ENCODE peak calls at places on chromosomes 16 and 17, in six cellular contexts. K is T1000, E is ascending aorta, D is T-cell, I is endothelial cell, O is T follicular helper cell. G is an unnamed sample.

GRCh38 chr16:84896847-84897246 is 77.1 kb downstream of the CRISPLD2 start:
- DNase-seq in K (no peak), E (no peak), D (no peak), I (no peak), O (no peak), G (no peak)

GRCh38 chr17:79838541-79839274 is 532 bp downstream of the CBX4 start:
- DNase-seq in K (peak), E (no peak), D (peak), I (peak), O (no peak), G (peak)

GRCh38 chr16:4612977-4613635 is 1.6 kb downstream of the UBALD1 start:
- DNase-seq in K (no peak), E (no peak), D (no peak), I (no peak), O (no peak), G (no peak)

GRCh38 chr16:55672471-55672870 is 16.7 kb downstream of the SLC6A2 start:
- DNase-seq in K (peak), E (no peak), D (no peak), I (no peak), O (no peak), G (no peak)

GRCh38 chr17:57682667-57683066 is 62.4 kb downstream of the CCDC182 start:
- DNase-seq in K (no peak), E (peak), D (no peak), I (no peak), O (no peak), G (no peak)

GRCh38 chr17:59266748-59267147 is 46.4 kb downstream of the GDPD1 start:
- DNase-seq in K (no peak), E (no peak), D (no peak), I (no peak), O (no peak), G (no peak)

GRCh38 chr17:6435968-6436367 is 1.0 kb upstream of the AIPL1 start:
- DNase-seq in K (peak), E (no peak), D (peak), I (peak), O (peak), G (peak)

GRCh38 chr16:86117235-86117634 is 218.3 kb downstream of the IRF8 start:
- DNase-seq in K (no peak), E (no peak), D (no peak), I (no peak), O (no peak), G (no peak)

GRCh38 chr16:75062135-75062943 is 54.2 kb downstream of the LDHD start:
- DNase-seq in K (no peak), E (no peak), D (no peak), I (no peak), O (no peak), G (no peak)

GRCh38 chr16:84246679-84247077 is 6.9 kb upstream of the KCNG4 start:
- DNase-seq in K (no peak), E (no peak), D (no peak), I (no peak), O (no peak), G (no peak)

GRCh38 chr16:27107185-27107592 is 40.5 kb downstream of the C16orf82 start:
- DNase-seq in K (no peak), E (no peak), D (no peak), I (no peak), O (no peak), G (no peak)

GRCh38 chr16:76941091-76941490 is 249.9 kb upstream of the MON1B start:
- DNase-seq in K (no peak), E (no peak), D (no peak), I (no peak), O (no peak), G (no peak)

GRCh38 chr17:81365601-81366585 is 29.4 kb upstream of the BAHCC1 start:
- DNase-seq in K (no peak), E (peak), D (no peak), I (no peak), O (no peak), G (peak)

GRCh38 chr17:74085434-74085833 is 118.0 kb upstream of the RPL38 start:
- DNase-seq in K (no peak), E (no peak), D (no peak), I (no peak), O (no peak), G (no peak)

GRCh38 chr16:30368122-30368791 is 2.0 kb downstream of the TBC1D10B start:
- DNase-seq in K (no peak), E (no peak), D (no peak), I (no peak), O (no peak), G (no peak)

GRCh38 chr17:71360301-71360700 is 760.5 kb upstream of the SOX9 start:
- DNase-seq in K (no peak), E (no peak), D (no peak), I (no peak), O (no peak), G (no peak)

GRCh38 chr16:31476305-31477219 is 4.6 kb downstream of the TGFB1I1 start:
- DNase-seq in K (no peak), E (peak), D (peak), I (peak), O (peak), G (peak)

GRCh38 chr16:25413962-25414361 is 156.3 kb upstream of the ZKSCAN2 start:
- DNase-seq in K (no peak), E (no peak), D (no peak), I (no peak), O (no peak), G (no peak)

GRCh38 chr16:16045879-16046278 is 96.5 kb downstream of the ABCC1 start:
- DNase-seq in K (no peak), E (no peak), D (no peak), I (peak), O (no peak), G (no peak)

GRCh38 chr17:14780116-14780515 is 479.2 kb downstream of the HS3ST3B1 start:
- DNase-seq in K (no peak), E (no peak), D (no peak), I (no peak), O (no peak), G (no peak)

GRCh38 chr16:57616871-57617270 is 11.6 kb upstream of the ADGRG1 start:
- DNase-seq in K (no peak), E (peak), D (no peak), I (no peak), O (no peak), G (no peak)

GRCh38 chr16:8998114-8998513 is 34.4 kb upstream of the USP7 start:
- DNase-seq in K (no peak), E (no peak), D (no peak), I (no peak), O (no peak), G (no peak)

GRCh38 chr16:75264999-75265910 is 13.8 kb upstream of the BCAR1 start:
- DNase-seq in K (no peak), E (peak), D (no peak), I (peak), O (no peak), G (no peak)

GRCh38 chr17:1792495-1793446 is 30.9 kb downstream of the SERPINF1 start:
- DNase-seq in K (no peak), E (no peak), D (no peak), I (no peak), O (no peak), G (no peak)

GRCh38 chr17:72507370-72507769 is 386.6 kb downstream of the SOX9 start:
- DNase-seq in K (no peak), E (no peak), D (no peak), I (no peak), O (no peak), G (no peak)

GRCh38 chr17:66764559-66764958 is 70.4 kb upstream of the CACNG5 start:
- DNase-seq in K (no peak), E (peak), D (no peak), I (no peak), O (no peak), G (no peak)

GRCh38 chr16:46918905-46919792 is 35.0 kb downstream of the GPT2 start:
- DNase-seq in K (no peak), E (no peak), D (no peak), I (no peak), O (no peak), G (no peak)

GRCh38 chr16:86044881-86045600 is 146.1 kb downstream of the IRF8 start:
- DNase-seq in K (no peak), E (no peak), D (peak), I (no peak), O (peak), G (peak)

GRCh38 chr16:86285938-86286921 is 224.1 kb upstream of the FOXF1 start:
- DNase-seq in K (no peak), E (no peak), D (no peak), I (no peak), O (no peak), G (no peak)

GRCh38 chr17:13931752-13932477 is 137.4 kb upstream of the COX10 start:
- DNase-seq in K (no peak), E (peak), D (no peak), I (no peak), O (no peak), G (no peak)

GRCh38 chr16:84700518-84701277 is 898 bp downstream of the USP10 start:
- DNase-seq in K (no peak), E (no peak), D (peak), I (no peak), O (peak), G (peak)

GRCh38 chr17:35930211-35931065 is at the start of gene RDM1:
- DNase-seq in K (no peak), E (peak), D (peak), I (peak), O (peak), G (peak)

GRCh38 chr17:80214012-80214877 is 5.9 kb downstream of the SGSH start:
- DNase-seq in K (no peak), E (no peak), D (no peak), I (no peak), O (no peak), G (no peak)

GRCh38 chr16:3321802-3322201 is 16.5 kb downstream of the ZNF75A start:
- DNase-seq in K (no peak), E (no peak), D (no peak), I (no peak), O (no peak), G (no peak)